ENCODE peak calls at places on chromosome 3, in four cellular contexts. T, H, Z and J are unnamed samples.

GRCh38 chr3:153348457-153349137 is 186.6 kb downstream of the RAP2B start:
- DNase-seq in T (no peak), H (no peak), Z (no peak), J (peak; percentile 72)

GRCh38 chr3:55000546-55000945 is 72.7 kb upstream of the LRTM1 start:
- DNase-seq in T (no peak), H (no peak), Z (no peak), J (no peak)

GRCh38 chr3:184448321-184449160 is 68.7 kb downstream of the CHRD start:
- DNase-seq in Z (no peak), T (no peak), H (no peak), J (no peak)

GRCh38 chr3:142863010-142863787 is 25.7 kb downstream of the PCOLCE2 start:
- DNase-seq in H (no peak), Z (no peak), T (no peak), J (peak; percentile 77)

GRCh38 chr3:146466596-146466995 is 2.8 kb downstream of the PLSCR2 start:
- DNase-seq in T (no peak), H (no peak), Z (no peak), J (no peak)

GRCh38 chr3:140276698-140277097 is 341.7 kb downstream of the CLSTN2 start:
- DNase-seq in H (peak; percentile 9), Z (peak; percentile 12), T (no peak), J (peak; percentile 71)

GRCh38 chr3:164640586-164640985 is 437.7 kb downstream of the SI start:
- DNase-seq in T (no peak), H (no peak), Z (no peak), J (no peak)

GRCh38 chr3:37897763-37898162 is 36.1 kb downstream of the CTDSPL start:
- DNase-seq in Z (no peak), T (no peak), H (no peak), J (no peak)

GRCh38 chr3:39671116-39671515 is 138.3 kb upstream of the MYRIP start:
- DNase-seq in T (no peak), Z (no peak), H (no peak), J (no peak)

GRCh38 chr3:89560546-89560945 is 453.1 kb downstream of the EPHA3 start:
- DNase-seq in Z (no peak), H (no peak), T (no peak), J (no peak)

GRCh38 chr3:108552267-108553159 is 36.7 kb downstream of the CIP2A start:
- DNase-seq in T (no peak), H (peak; percentile 35), Z (no peak), J (peak; percentile 69)

GRCh38 chr3:114557791-114558190 is 264.0 kb downstream of the TIGIT start:
- DNase-seq in T (no peak), Z (no peak), H (no peak), J (no peak)

GRCh38 chr3:17111556-17111955 is 226.8 kb downstream of the PLCL2 start:
- DNase-seq in T (no peak), Z (no peak), H (no peak), J (no peak)

GRCh38 chr3:150520408-150520807 is 25.9 kb downstream of the SERP1 start:
- DNase-seq in H (no peak), T (no peak), Z (no peak), J (no peak)

GRCh38 chr3:7489417-7489816 is 628.5 kb downstream of the GRM7 start:
- DNase-seq in Z (no peak), H (no peak), T (no peak), J (no peak)
- TF ChIP-seq JUNB in Z (no peak), H (no peak), T (no peak), J (no peak)

DNA sequence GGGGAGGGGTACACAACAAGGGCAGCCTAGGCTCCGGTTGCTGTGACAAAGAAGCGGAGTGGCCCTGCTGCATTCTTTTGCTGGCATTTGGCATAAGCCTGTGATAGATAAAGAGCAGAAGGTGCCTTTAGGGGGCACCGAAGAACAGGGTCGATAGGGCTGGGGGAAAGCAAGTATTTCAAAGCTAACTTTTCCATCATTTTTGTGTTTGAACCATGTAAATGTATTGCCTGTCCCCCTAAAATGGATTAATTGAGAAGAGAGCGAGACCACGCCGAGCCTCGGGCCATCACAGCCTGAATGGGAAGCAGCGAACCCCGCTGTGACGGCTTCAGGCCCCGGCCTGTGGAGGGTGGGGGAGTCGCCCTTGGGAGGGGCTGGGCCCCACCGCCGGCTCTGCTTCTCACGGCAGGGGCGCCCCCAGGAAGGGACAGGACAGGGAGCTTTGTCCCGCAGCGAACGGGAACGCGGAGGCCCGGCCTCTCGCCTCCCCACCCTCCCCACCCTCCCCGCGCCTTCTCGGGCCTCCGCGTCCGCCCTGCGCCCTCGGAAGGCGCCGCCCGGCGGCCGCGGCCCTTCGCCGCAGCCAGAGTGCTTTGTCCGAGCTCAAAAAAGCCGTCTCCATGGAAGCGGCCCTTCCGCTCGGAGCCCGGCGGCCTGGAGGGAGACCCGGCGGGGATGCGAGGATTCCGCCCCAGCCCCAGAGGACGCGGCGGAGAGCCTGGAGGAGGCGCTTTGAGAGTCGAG is 32.4 kb upstream of the ALDH1L1 start:
- DNase-seq in H (peak; percentile 29), Z (peak; percentile 7), T (no peak), J (peak; percentile 88)
- TF ChIP-seq CREB1 in H (no peak), Z (no peak), T (no peak), J (no peak)

GRCh38 chr3:31077826-31078225 is 183.4 kb upstream of the GADL1 start:
- DNase-seq in H (no peak), T (no peak), Z (no peak), J (no peak)

GRCh38 chr3:31077021-31077601 is 182.7 kb upstream of the GADL1 start:
- DNase-seq in Z (no peak), H (peak; percentile 46), T (no peak), J (no peak)

GRCh38 chr3:31081031-31081662 is 186.7 kb upstream of the GADL1 start:
- DNase-seq in T (no peak), Z (no peak), H (no peak), J (no peak)

GRCh38 chr3:31079691-31080090 is 185.2 kb upstream of the GADL1 start:
- DNase-seq in H (no peak), T (no peak), Z (no peak), J (no peak)
- TF ChIP-seq JUNB in H (no peak), T (no peak), Z (no peak), J (no peak)

GRCh38 chr3:196694941-196695848 is 16.9 kb downstream of the CEP19 start:
- DNase-seq in T (no peak), Z (no peak), H (no peak), J (no peak)

GRCh38 chr3:196697270-196697669 is 14.8 kb downstream of the CEP19 start:
- DNase-seq in H (no peak), Z (no peak), T (no peak), J (no peak)

GRCh38 chr3:196695849-196696226 is 16.2 kb downstream of the CEP19 start:
- DNase-seq in H (no peak), Z (no peak), T (no peak), J (no peak)

GRCh38 chr3:196689941-196690660 is 21.9 kb downstream of the CEP19 start:
- DNase-seq in T (no peak), Z (no peak), H (no peak), J (no peak)

GRCh38 chr3:196694202-196694638 is 17.8 kb downstream of the CEP19 start:
- DNase-seq in T (no peak), Z (no peak), H (no peak), J (no peak)
- TF ChIP-seq CREB1 in T (no peak), Z (no peak), H (no peak), J (no peak)

DNA sequence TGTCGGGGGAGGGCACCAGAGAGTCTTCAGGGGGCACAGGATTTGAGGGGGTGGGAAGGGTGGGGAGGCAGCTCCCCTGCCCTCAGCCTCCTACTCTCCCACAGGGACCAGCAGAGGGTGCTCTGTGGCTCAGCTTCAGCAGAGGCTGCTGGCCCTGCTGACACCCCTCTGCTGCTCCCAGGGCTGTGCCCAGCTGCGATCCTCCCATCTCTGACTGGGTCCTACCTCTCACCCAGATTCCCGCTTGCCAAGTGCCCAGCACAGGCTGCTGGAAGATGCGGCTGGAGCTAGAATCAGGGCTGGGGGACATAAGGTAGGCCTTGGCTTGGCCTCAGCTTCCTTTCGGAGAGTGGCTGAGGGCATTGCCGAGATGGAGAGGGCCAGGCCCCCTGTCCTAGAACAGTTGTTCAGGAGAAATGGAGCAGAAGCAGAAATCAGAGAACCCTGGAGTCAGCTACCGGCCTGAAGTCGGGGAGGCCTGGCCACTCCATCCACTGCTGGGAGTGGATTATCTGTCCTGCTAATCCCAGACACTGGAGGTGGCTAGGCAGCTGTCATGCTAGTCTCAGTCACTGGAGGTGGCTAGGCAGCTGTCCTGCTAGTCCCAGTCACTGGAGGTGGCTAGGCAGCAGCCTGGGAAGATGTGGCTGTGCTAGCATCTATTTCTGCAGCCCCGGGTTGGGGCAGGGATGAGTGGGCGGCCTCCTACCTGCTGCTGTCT is 3.9 kb downstream of the GRM2 start:
- DNase-seq in T (no peak), H (no peak), Z (no peak), J (peak; percentile 64)
- TF ChIP-seq JUNB in T (no peak), H (no peak), Z (no peak), J (no peak)

GRCh38 chr3:189883113-189883753 is 237.5 kb downstream of the P3H2 start:
- DNase-seq in H (no peak), T (no peak), Z (no peak), J (no peak)
- TF ChIP-seq CREB1 in H (no peak), T (no peak), Z (no peak), J (no peak)